ENCODE peak calls at places on chromosomes 7 and 10, in five cellular contexts. T, U, P, V and J are unnamed samples.

GRCh38 chr10:77537720-77538373 is 99.8 kb downstream of the KCNMA1 start:
- DNase-seq in T (no peak), U (no peak), P (no peak), V (no peak), J (no peak)

GRCh38 chr7:158240801-158241200 is 346.8 kb downstream of the PTPRN2 start:
- DNase-seq in T (no peak), U (no peak), P (no peak), V (no peak), J (no peak)

GRCh38 chr7:157320607-157320979 is 16.2 kb upstream of the DNAJB6 start:
- DNase-seq in T (no peak), U (no peak), P (no peak), V (no peak), J (no peak)

GRCh38 chr10:24246365-24246764 is 37.4 kb downstream of the KIAA1217 start:
- DNase-seq in T (no peak), U (no peak), P (no peak), V (no peak), J (no peak)

GRCh38 chr10:86306628-86307278 is 59.8 kb downstream of the GRID1 start:
- DNase-seq in T (no peak), U (no peak), P (no peak), V (no peak), J (no peak)

GRCh38 chr7:100394077-100394476 is 20.8 kb downstream of the PILRA start:
- DNase-seq in T (no peak), U (no peak), P (no peak), V (no peak), J (no peak)

GRCh38 chr7:68550027-68550426 is 1048.2 kb upstream of the AUTS2 start:
- DNase-seq in T (no peak), U (no peak), P (no peak), V (no peak), J (no peak)

GRCh38 chr10:96082748-96083147 is 39.4 kb downstream of the CCNJ start:
- DNase-seq in T (no peak), U (no peak), P (no peak), V (no peak), J (no peak)

GRCh38 chr7:35716038-35716803 is 21.3 kb upstream of the HERPUD2 start:
- DNase-seq in T (no peak), U (peak), P (no peak), V (no peak), J (no peak)

GRCh38 chr10:84269773-84270172 is 24.9 kb downstream of the RGR start:
- DNase-seq in T (no peak), U (no peak), P (no peak), V (peak), J (peak)